ENCODE peak calls at places on chromosomes 4 and X, in five cellular contexts. R, X, J, H and S are unnamed samples.

GRCh38 chr4:99652596-99653436 is 4.8 kb downstream of the C4orf54 start:
- DNase-seq in R (no peak), X (no peak), J (no peak), H (no peak), S (no peak)

GRCh38 chr4:140083320-140083719 is 70.7 kb downstream of the MAML3 start:
- DNase-seq in R (no peak), X (no peak), J (no peak), H (peak; percentile 77), S (no peak)

GRCh38 chr4:83308672-83309071 is 24.1 kb upstream of the COQ2 start:
- DNase-seq in R (no peak), X (no peak), J (no peak), H (peak; percentile 18), S (no peak)

GRCh38 chr4:3791910-3792542 is 25.8 kb downstream of the ADRA2C start:
- DNase-seq in R (peak; percentile 91), X (peak; percentile 65), J (peak; percentile 55), H (peak; percentile 35), S (peak; percentile 67)

GRCh38 chr4:25861951-25862410 is 807 bp downstream of the SEL1L3 start:
- DNase-seq in R (no peak), X (no peak), J (peak; percentile 24), H (peak; percentile 28), S (no peak)

GRCh38 chr4:147192679-147193078 is 247.0 kb upstream of the TTC29 start:
- DNase-seq in R (no peak), X (no peak), J (no peak), H (no peak), S (no peak)

GRCh38 chrX:9856596-9856995 is 70.4 kb downstream of the SHROOM2 start:
- DNase-seq in R (no peak), X (no peak), J (no peak), H (no peak), S (no peak)

GRCh38 chr4:158131037-158131436 is 41.8 kb downstream of the GASK1B start:
- DNase-seq in R (no peak), X (no peak), J (no peak), H (peak; percentile 85), S (no peak)

GRCh38 chrX:136146614-136147319 is 566 bp upstream of the FHL1 start:
- DNase-seq in R (no peak), X (no peak), J (no peak), H (peak; percentile 24), S (no peak)

GRCh38 chr4:8112036-8112576 is 46.5 kb downstream of the ABLIM2 start:
- DNase-seq in R (no peak), X (no peak), J (no peak), H (no peak), S (no peak)

GRCh38 chrX:103565752-103566151 is 19.6 kb upstream of the TCEAL4 start:
- DNase-seq in R (no peak), X (no peak), J (no peak), H (peak; percentile 76), S (no peak)

GRCh38 chr4:168699224-168699878 is 202.5 kb downstream of the PALLD start:
- DNase-seq in R (no peak), X (no peak), J (no peak), H (no peak), S (no peak)

GRCh38 chr4:3111461-3111860 is 37.0 kb downstream of the HTT start:
- DNase-seq in R (no peak), X (no peak), J (peak; percentile 78), H (peak; percentile 61), S (no peak)

GRCh38 chr4:100576570-100576969 is 58.7 kb upstream of the EMCN start:
- DNase-seq in R (no peak), X (no peak), J (no peak), H (no peak), S (no peak)

GRCh38 chr4:114017120-114017917 is 37.9 kb upstream of the ARSJ start:
- DNase-seq in R (no peak), X (no peak), J (no peak), H (peak; percentile 34), S (no peak)

GRCh38 chr4:113012776-113013175 is 36.7 kb upstream of the ANK2 start:
- DNase-seq in R (no peak), X (no peak), J (no peak), H (no peak), S (no peak)

DNA sequence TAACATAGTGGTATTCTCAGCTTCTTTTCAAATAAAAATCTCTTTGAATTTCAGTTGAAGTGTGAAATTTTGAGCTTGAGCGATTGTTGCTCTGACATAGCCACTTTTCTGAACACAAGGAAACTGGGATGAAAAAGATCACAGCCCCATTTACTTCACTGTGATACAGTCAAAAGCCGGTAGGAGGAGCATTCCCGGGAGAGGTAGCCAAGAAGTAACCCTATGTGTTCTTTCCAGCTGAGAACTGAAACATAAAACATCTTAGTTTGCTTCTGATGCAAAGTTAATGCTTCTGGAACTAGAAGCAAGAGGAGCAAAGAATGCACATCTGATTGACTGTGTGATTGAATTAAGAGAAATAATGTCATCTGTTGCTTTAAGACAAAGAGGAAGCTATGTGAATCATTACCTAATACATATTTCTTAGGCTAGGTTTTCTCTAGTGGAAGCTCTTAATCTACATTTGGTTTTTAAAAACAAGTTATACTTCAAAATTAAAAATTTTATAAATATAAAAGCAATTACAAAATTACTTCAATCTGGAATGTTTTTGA is 88.4 kb upstream of the UNC5C start:
- DNase-seq in R (no peak), X (no peak), J (peak; percentile 31), H (no peak), S (peak; percentile 20)
- TF ChIP-seq CTCF in R (peak; percentile 44), X (no peak), J (no peak), H (no peak), S (peak; percentile 62)

GRCh38 chrX:130082244-130083106 is 27.8 kb downstream of the ELF4 start:
- DNase-seq in R (no peak), X (no peak), J (no peak), H (no peak), S (no peak)
- TF ChIP-seq CTCF in R (no peak), X (no peak), J (no peak), H (peak; percentile 2), S (no peak)

GRCh38 chrX:132227383-132228112 is 8.3 kb upstream of the RAP2C start:
- DNase-seq in R (no peak), X (no peak), J (no peak), H (peak; percentile 80), S (no peak)

GRCh38 chrX:132231587-132231986 is 12.3 kb upstream of the RAP2C start:
- DNase-seq in R (no peak), X (no peak), J (no peak), H (no peak), S (no peak)

GRCh38 chrX:132226169-132226568 is 6.9 kb upstream of the RAP2C start:
- DNase-seq in R (no peak), X (no peak), J (no peak), H (peak; percentile 31), S (no peak)
- TF ChIP-seq CTCF in R (peak; percentile 69), X (no peak), J (peak; percentile 34), H (no peak), S (peak; percentile 75)

GRCh38 chrX:30935985-30936384 is 46.9 kb upstream of the TAB3 start:
- DNase-seq in R (no peak), X (peak; percentile 45), J (peak; percentile 11), H (peak; percentile 4), S (peak; percentile 5)
- TF ChIP-seq CTCF in R (peak; percentile 41), X (no peak), J (no peak), H (no peak), S (peak; percentile 43)

GRCh38 chr4:117491531-117491930 is 406.2 kb upstream of the TRAM1L1 start:
- DNase-seq in R (no peak), X (no peak), J (no peak), H (no peak), S (no peak)
- TF ChIP-seq CTCF in R (no peak), X (no peak), J (no peak), H (no peak), S (no peak)

DNA sequence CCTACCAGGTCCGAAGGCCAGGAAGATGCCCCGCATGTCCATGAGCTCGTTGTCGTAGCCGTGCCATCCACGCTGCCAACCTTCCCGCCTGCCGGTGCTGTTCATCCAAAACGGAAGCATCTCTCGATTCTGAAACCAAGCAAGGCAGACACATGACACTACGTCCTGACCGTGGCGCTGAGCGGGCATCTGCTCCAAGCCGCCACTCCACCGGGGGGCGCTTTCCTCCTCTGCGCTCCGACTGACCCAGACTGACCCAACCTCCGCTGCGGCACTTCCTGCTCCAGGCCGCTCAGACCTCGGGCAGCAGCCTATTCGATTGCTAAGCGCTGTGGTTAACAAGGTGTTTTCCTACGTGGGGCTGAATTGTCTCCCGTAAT is 120.4 kb downstream of the ENPP6 start:
- DNase-seq in R (no peak), X (no peak), J (no peak), H (no peak), S (no peak)
- TF ChIP-seq CTCF in R (peak; percentile 30), X (no peak), J (no peak), H (no peak), S (no peak)